ENCODE peak calls at places on chromosomes 12 and 14, in ten cellular contexts. B is left lobe of liver; S is bronchial epithelial cell; W is cardiac muscle cell; J is SK-N-DZ; P is psoas muscle; A is trophoblast cell; O is activated naive CD8-positive, alpha-beta T cell treated with anti-CD3 and anti-CD28 coated beads, Interleukin-2, amount 50 U/mL, for 24 hours; H is CD8-positive, alpha-beta memory T cell; I is NCI-H526 treated with DMSO at 0.1 percent for 48 hours. T is an unnamed sample.

GRCh38 chr12:53213348-53213747 is 6.3 kb upstream of the ITGB7 start:
- DNase-seq in S (peak), I (peak), W (peak), O (peak), H (peak), A (peak), J (peak), P (peak), B (peak), T (peak)

GRCh38 chr12:120538281-120539156 is 4.4 kb downstream of the RNF10 start:
- DNase-seq in P (peak), A (peak), I (no peak), H (no peak), J (no peak), O (no peak), S (peak), B (peak), W (peak), T (peak)

GRCh38 chr12:119594772-119595445 is 1.3 kb downstream of the TMEM233 start:
- DNase-seq in O (no peak), S (no peak), P (peak), A (no peak), J (peak), H (no peak), B (peak), W (peak), I (no peak), T (no peak)

GRCh38 chr14:100761481-100761880 is 34.8 kb downstream of the DLK1 start:
- DNase-seq in H (no peak), W (peak), A (no peak), O (no peak), P (no peak), I (no peak), S (peak), B (no peak), J (no peak), T (peak)

GRCh38 chr14:75448209-75448608 is 20.4 kb downstream of the JDP2 start:
- DNase-seq in J (no peak), O (no peak), I (no peak), P (no peak), W (no peak), H (no peak), S (no peak), A (no peak), B (no peak), T (no peak)

GRCh38 chr14:38481939-38482678 is 226.2 kb upstream of the CLEC14A start:
- DNase-seq in P (peak), S (peak), J (no peak), W (peak), B (no peak), A (peak), O (no peak), H (no peak), I (no peak), T (peak)

GRCh38 chr12:116861331-116861730 is 19.9 kb downstream of the HRK start:
- DNase-seq in J (no peak), B (no peak), A (peak), P (peak), I (no peak), O (peak), W (peak), S (no peak), H (peak), T (peak)

GRCh38 chr14:23601424-23601823 is 22.8 kb upstream of the JPH4 start:
- DNase-seq in J (no peak), P (no peak), W (no peak), I (no peak), B (no peak), O (no peak), S (no peak), H (no peak), A (no peak), T (no peak)

GRCh38 chr14:23306412-23307145 is at the start of gene BCL2L2:
- DNase-seq in W (peak), H (no peak), I (peak), O (peak), S (peak), J (peak), P (peak), A (peak), B (peak), T (peak)

GRCh38 chr12:101857043-101857558 is 20.3 kb upstream of the DRAM1 start:
- DNase-seq in O (no peak), I (no peak), S (peak), H (no peak), A (peak), J (no peak), P (no peak), B (no peak), W (peak), T (peak)

GRCh38 chr12:3720772-3721171 is 32.1 kb downstream of the CRACR2A start:
- DNase-seq in B (no peak), I (no peak), O (no peak), A (no peak), J (no peak), P (no peak), S (no peak), W (no peak), H (no peak), T (no peak)

GRCh38 chr12:127125607-127126259 is 1141.2 kb upstream of the TMEM132C start:
- DNase-seq in H (no peak), I (no peak), A (peak), W (peak), S (peak), B (no peak), J (no peak), P (no peak), O (peak), T (peak)

GRCh38 chr12:100058482-100059029 is 73.8 kb upstream of the ANKS1B start:
- DNase-seq in S (peak), H (no peak), J (no peak), I (no peak), B (no peak), W (peak), O (no peak), P (no peak), A (peak), T (peak)

GRCh38 chr14:23364604-23365352 is at the start of gene EFS:
- DNase-seq in O (no peak), B (no peak), J (peak), A (no peak), I (no peak), H (no peak), P (no peak), S (no peak), W (peak), T (no peak)

GRCh38 chr12:26287666-26288408 is 92.5 kb downstream of the SSPN start:
- DNase-seq in B (no peak), W (peak), P (peak), O (no peak), S (peak), H (no peak), I (no peak), J (no peak), A (no peak), T (peak)

GRCh38 chr14:51080622-51081021 is 14.3 kb downstream of the TRIM9 start:
- DNase-seq in H (no peak), S (no peak), I (no peak), B (no peak), O (no peak), W (peak), P (no peak), J (no peak), A (no peak), T (no peak)

GRCh38 chr12:57909056-57909455 is 32.3 kb upstream of the ATP23 start:
- DNase-seq in A (no peak), H (no peak), P (no peak), J (no peak), W (no peak), O (no peak), S (no peak), I (no peak), B (no peak), T (no peak)

GRCh38 chr14:51860836-51861583 is 598 bp downstream of the GNG2 start:
- DNase-seq in O (no peak), B (no peak), H (no peak), I (peak), J (no peak), P (no peak), S (peak), W (peak), A (no peak), T (no peak)

GRCh38 chr14:63174760-63175191 is 29.5 kb upstream of the RHOJ start:
- DNase-seq in P (no peak), H (no peak), S (peak), B (no peak), I (peak), J (peak), A (peak), O (no peak), W (peak), T (peak)

GRCh38 chr14:26897186-26897585 is 299.4 kb upstream of the NOVA1 start:
- DNase-seq in O (no peak), I (no peak), J (no peak), P (no peak), H (no peak), B (no peak), W (no peak), S (no peak), A (no peak), T (no peak)

T was measured in A172.